ENCODE peak calls at places on chromosomes 13 and 19, in nine cellular contexts. H is left ventricle myocardium inferior; R is activated naive CD4-positive, alpha-beta T cell treated with anti-CD3 and anti-CD28 coated beads, Interleukin-2, amount 50 U/mL, for 16 hours; I is neural crest cell; O is activated T-helper 9 cell treated with anti-CD3 and anti-CD28 coated beads, Interleukin-2, amount 50 U/mL, for 16 hours; E is activated T-cell treated with anti-CD3 and anti-CD28 coated beads, Interleukin-2, amount 50 U/mL, for 72 hours; C is lung; J is amygdala; Z is fibroblast of gingiva. K is an unnamed sample.

GRCh38 chr13:30088312-30088855 is 219.0 kb downstream of the KATNAL1 start:
- DNase-seq in E (no peak), O (no peak), J (no peak), R (no peak), I (no peak), H (no peak), C (no peak), Z (no peak), K (no peak)

GRCh38 chr19:2636897-2637683 is 65.4 kb downstream of the GNG7 start:
- DNase-seq in I (peak), H (peak), R (peak), C (peak), E (peak), O (peak), Z (peak), J (peak), K (peak)

GRCh38 chr19:48844472-48844871 is 8.2 kb upstream of the HSD17B14 start:
- DNase-seq in E (no peak), J (no peak), H (no peak), I (no peak), Z (peak), C (no peak), R (no peak), O (no peak), K (no peak)

GRCh38 chr19:47663435-47663910 is 49.7 kb upstream of the EHD2 start:
- DNase-seq in E (no peak), Z (peak), R (no peak), J (no peak), I (no peak), C (no peak), H (no peak), O (no peak), K (no peak)

GRCh38 chr13:108961542-108962125 is 332.2 kb downstream of the MYO16 start:
- DNase-seq in H (no peak), Z (peak), E (peak), R (no peak), I (no peak), J (no peak), C (no peak), O (no peak), K (no peak)

GRCh38 chr19:1933245-1933644 is 7.7 kb upstream of the CSNK1G2 start:
- DNase-seq in O (no peak), R (no peak), C (no peak), E (no peak), J (no peak), I (no peak), Z (no peak), H (no peak), K (no peak)

GRCh38 chr19:40241809-40242384 is 15.4 kb upstream of the CCNP start:
- DNase-seq in C (peak), J (peak), I (no peak), R (no peak), O (no peak), E (no peak), Z (no peak), H (peak), K (peak)

GRCh38 chr13:101115762-101116161 is 300.5 kb downstream of the NALCN start:
- DNase-seq in C (no peak), R (no peak), I (no peak), J (no peak), O (no peak), H (no peak), E (no peak), Z (no peak), K (no peak)

GRCh38 chr13:70034280-70034679 is 73.3 kb upstream of the ATXN8OS start:
- DNase-seq in E (no peak), I (no peak), H (no peak), C (no peak), J (no peak), O (no peak), R (no peak), Z (no peak), K (no peak)

GRCh38 chr13:53144826-53145225 is 116.2 kb downstream of the OLFM4 start:
- DNase-seq in O (no peak), H (no peak), C (no peak), R (no peak), Z (no peak), I (no peak), J (no peak), E (no peak), K (no peak)

GRCh38 chr19:13861392-13861713 is 15.6 kb upstream of the NANOS3 start:
- DNase-seq in R (no peak), Z (no peak), E (peak), C (no peak), I (no peak), H (no peak), J (no peak), O (no peak), K (no peak)

GRCh38 chr13:74093691-74094090 is 40.5 kb downstream of the KLF12 start:
- DNase-seq in Z (no peak), J (no peak), E (no peak), R (no peak), O (no peak), H (no peak), I (no peak), C (no peak), K (no peak)

GRCh38 chr19:48858984-48859710 is 9.3 kb downstream of the PLEKHA4 start:
- DNase-seq in I (no peak), Z (no peak), C (peak), O (peak), J (no peak), E (peak), R (peak), H (peak), K (no peak)

GRCh38 chr19:3113100-3114017 is 19.2 kb downstream of the GNA11 start:
- DNase-seq in I (no peak), O (no peak), H (no peak), E (no peak), C (no peak), J (no peak), R (no peak), Z (no peak), K (no peak)

GRCh38 chr13:45441633-45442032 is 23.1 kb upstream of the COG3 start:
- DNase-seq in C (no peak), Z (peak), R (no peak), I (no peak), O (no peak), E (no peak), J (no peak), H (no peak), K (no peak)

GRCh38 chr13:46552888-46553520 is at the start of gene LRCH1:
- DNase-seq in O (peak), C (peak), Z (peak), I (peak), E (peak), J (peak), H (peak), R (peak), K (peak)

GRCh38 chr19:33462112-33462726 is 59.4 kb downstream of the PEPD start:
- DNase-seq in O (no peak), C (no peak), I (no peak), H (no peak), J (no peak), E (no peak), Z (no peak), R (no peak), K (no peak)

GRCh38 chr19:36041831-36042230 is 9.2 kb upstream of the CLIP3 start:
- DNase-seq in C (no peak), J (no peak), E (no peak), I (no peak), H (no peak), Z (peak), O (no peak), R (no peak), K (peak)

GRCh38 chr13:49374585-49375290 is 69.1 kb downstream of the CAB39L start:
- DNase-seq in J (no peak), O (no peak), H (no peak), C (no peak), I (no peak), R (no peak), E (no peak), Z (peak), K (no peak)

GRCh38 chr19:16435238-16435911 is 36.4 kb downstream of the EPS15L1 start:
- DNase-seq in E (no peak), O (no peak), Z (peak), C (no peak), R (no peak), J (peak), I (no peak), H (peak), K (peak)

GRCh38 chr13:44920013-44920412 is 69.3 kb downstream of the NUFIP1 start:
- DNase-seq in R (no peak), J (no peak), Z (no peak), H (no peak), I (no peak), C (no peak), E (no peak), O (no peak), K (no peak)

GRCh38 chr19:48543121-48543710 is 8.8 kb upstream of the SULT2B1 start:
- DNase-seq in J (no peak), O (no peak), E (no peak), I (no peak), C (peak), H (no peak), R (no peak), Z (no peak), K (no peak)

GRCh38 chr19:18440936-18441803 is 3.2 kb upstream of the ISYNA1 start:
- DNase-seq in J (no peak), H (no peak), Z (no peak), R (no peak), I (no peak), O (no peak), C (no peak), E (no peak), K (no peak)

GRCh38 chr19:50258918-50259372 is 55.5 kb downstream of the MYH14 start:
- DNase-seq in I (peak), H (no peak), C (no peak), Z (no peak), E (peak), R (no peak), O (no peak), J (no peak), K (no peak)

GRCh38 chr13:114249062-114249461 is 14.4 kb downstream of the CDC16 start:
- DNase-seq in R (no peak), E (no peak), Z (no peak), I (no peak), J (no peak), H (no peak), C (no peak), O (no peak), K (no peak)

GRCh38 chr13:29905845-29906244 is 55.4 kb upstream of the UBL3 start:
- DNase-seq in H (no peak), J (no peak), E (no peak), R (no peak), Z (peak), O (no peak), C (peak), I (no peak), K (no peak)

GRCh38 chr13:49366841-49367240 is 77.0 kb downstream of the CAB39L start:
- DNase-seq in H (no peak), C (no peak), I (no peak), R (no peak), O (no peak), Z (peak), J (no peak), E (no peak), K (no peak)

GRCh38 chr13:113220877-113221276 is 11.5 kb downstream of the CUL4A start:
- DNase-seq in R (no peak), O (no peak), H (peak), J (no peak), E (no peak), I (no peak), C (no peak), Z (no peak), K (no peak)

GRCh38 chr13:80082396-80083096 is 258.4 kb downstream of the SPRY2 start:
- DNase-seq in H (no peak), R (no peak), C (no peak), I (no peak), O (no peak), Z (peak), J (no peak), E (no peak), K (no peak)